ENCODE peak calls at places on chromosome 11, in four cellular contexts. N is GM10248, A is transverse colon, S is H9. E is an unnamed sample.

GRCh38 chr11:12457030-12457600 is 79.7 kb downstream of the PARVA start:
- DNase-seq in N (no peak), A (no peak), S (no peak), E (no peak)

GRCh38 chr11:33532257-33532656 is 168.4 kb downstream of the C11orf91 start:
- DNase-seq in N (no peak), A (no peak), S (no peak), E (no peak)

GRCh38 chr11:37504925-37505324 is 906.9 kb upstream of the RAG2 start:
- DNase-seq in N (no peak), A (no peak), S (no peak), E (no peak)

GRCh38 chr11:114280696-114281095 is 15.5 kb upstream of the NNMT start:
- DNase-seq in A (no peak), S (peak), N (no peak), E (peak)

GRCh38 chr11:46121328-46121723 is at the start of gene PHF21A:
- DNase-seq in A (peak), S (peak), N (peak), E (peak)

GRCh38 chr11:131748146-131749050 is 378.0 kb downstream of the NTM start:
- DNase-seq in N (peak), A (peak), S (peak), E (peak)

GRCh38 chr11:17476317-17477083 is at the start of gene ABCC8:
- DNase-seq in S (peak), A (no peak), N (no peak), E (no peak)

GRCh38 chr11:98564233-98564632 is 456.5 kb upstream of the CNTN5 start:
- DNase-seq in N (no peak), S (no peak), A (no peak), E (no peak)

GRCh38 chr11:65127473-65128181 is 5.5 kb downstream of the MRPL49 start:
- DNase-seq in N (no peak), A (no peak), S (no peak), E (no peak)

GRCh38 chr11:12100886-12101285 is 9.5 kb upstream of the MICAL2 start:
- DNase-seq in S (no peak), N (no peak), A (no peak), E (no peak)

GRCh38 chr11:35167451-35167954 is 28.5 kb downstream of the CD44 start:
- DNase-seq in A (no peak), S (no peak), N (no peak), E (no peak)

GRCh38 chr11:13760115-13760514 is 91.6 kb downstream of the FAR1 start:
- DNase-seq in N (no peak), S (no peak), A (no peak), E (no peak)

GRCh38 chr11:117704416-117705150 is 92.4 kb downstream of the DSCAML1 start:
- DNase-seq in N (no peak), A (no peak), S (no peak), E (no peak)

GRCh38 chr11:12214751-12215150 is 104.4 kb downstream of the MICAL2 start:
- DNase-seq in N (no peak), S (no peak), A (no peak), E (no peak)

GRCh38 chr11:73331138-73331916 is 23.3 kb downstream of the ARHGEF17 start:
- DNase-seq in S (peak), N (no peak), A (no peak), E (no peak)

GRCh38 chr11:105000167-105000566 is 22.8 kb downstream of the CASP5 start:
- DNase-seq in A (no peak), N (no peak), S (no peak), E (no peak)

GRCh38 chr11:106473089-106473722 is 395.7 kb downstream of the AASDHPPT start:
- DNase-seq in A (no peak), N (no peak), S (no peak), E (no peak)

GRCh38 chr11:126102436-126102894 is 39.8 kb upstream of the CDON start:
- DNase-seq in N (no peak), A (peak), S (no peak), E (no peak)

GRCh38 chr11:76838422-76839068 is 22.2 kb upstream of the ACER3 start:
- DNase-seq in A (no peak), S (peak), N (no peak), E (no peak)

GRCh38 chr11:41039592-41039991 is 419.9 kb downstream of the LRRC4C start:
- DNase-seq in A (no peak), S (no peak), N (no peak), E (no peak)

GRCh38 chr11:133835258-133836075 is 9.8 kb downstream of the SPATA19 start:
- DNase-seq in A (no peak), N (peak), S (peak), E (peak)

GRCh38 chr11:815675-816432 is 2.9 kb upstream of the PNPLA2 start:
- DNase-seq in A (no peak), N (no peak), S (no peak), E (no peak)

GRCh38 chr11:4626207-4627105 is 10.8 kb upstream of the OR51D1 start:
- DNase-seq in S (peak), A (peak), N (no peak), E (peak)